ENCODE peak calls at places on chromosomes 7 and 10, in six cellular contexts. Q, F, N, M, Y and K are unnamed samples.

GRCh38 chr10:76231258-76231934 is 800.0 kb downstream of the LRMDA start:
- DNase-seq in Q (no peak), F (no peak), N (no peak), M (no peak), Y (no peak), K (no peak)

GRCh38 chr7:36487756-36488336 is 98.2 kb downstream of the ANLN start:
- DNase-seq in Q (peak; percentile 35), F (no peak), N (peak; percentile 27), M (no peak), Y (peak; percentile 59), K (no peak)

GRCh38 chr7:85025312-85025756 is 161.5 kb downstream of the SEMA3D start:
- DNase-seq in Q (no peak), F (peak; percentile 15), N (no peak), M (no peak), Y (no peak), K (no peak)

GRCh38 chr10:46555713-46556514 is 544 bp downstream of the GPRIN2 start:
- DNase-seq in Q (no peak), F (no peak), N (peak; percentile 17), M (no peak), Y (no peak), K (no peak)

GRCh38 chr10:79608505-79609375 is 2.0 kb upstream of the SFTPA1 start:
- DNase-seq in Q (peak; percentile 29), F (peak; percentile 26), N (peak; percentile 67), M (no peak), Y (peak; percentile 24), K (no peak)

GRCh38 chr7:37912756-37913155 is 3.9 kb downstream of the SFRP4 start:
- DNase-seq in Q (no peak), F (no peak), N (no peak), M (no peak), Y (no peak), K (no peak)

GRCh38 chr10:99609186-99609585 is 11.1 kb downstream of the SLC25A28 start:
- DNase-seq in Q (no peak), F (no peak), N (no peak), M (no peak), Y (no peak), K (no peak)

GRCh38 chr7:148540041-148540738 is 50.4 kb upstream of the C7orf33 start:
- DNase-seq in Q (no peak), F (no peak), N (no peak), M (peak; percentile 8), Y (peak; percentile 4), K (no peak)

GRCh38 chr7:94633025-94633341 is 22.9 kb downstream of the SGCE start:
- DNase-seq in Q (no peak), F (no peak), N (no peak), M (no peak), Y (no peak), K (no peak)

GRCh38 chr7:1461640-1462375 is 2.5 kb upstream of the MICALL2 start:
- DNase-seq in Q (no peak), F (no peak), N (no peak), M (no peak), Y (no peak), K (no peak)

GRCh38 chr10:23535381-23535780 is 96.5 kb downstream of the OTUD1 start:
- DNase-seq in Q (no peak), F (no peak), N (no peak), M (no peak), Y (no peak), K (no peak)

GRCh38 chr10:32189400-32190084 is 133.3 kb upstream of the KIF5B start:
- DNase-seq in Q (no peak), F (no peak), N (no peak), M (no peak), Y (peak; percentile 18), K (no peak)

GRCh38 chr10:132252412-132252811 is 55.3 kb downstream of the STK32C start:
- DNase-seq in Q (no peak), F (no peak), N (no peak), M (no peak), Y (no peak), K (no peak)

GRCh38 chr7:48337012-48337621 is 165.9 kb downstream of the ABCA13 start:
- DNase-seq in Q (no peak), F (no peak), N (peak; percentile 39), M (no peak), Y (no peak), K (no peak)

GRCh38 chr7:94431620-94432295 is 37.1 kb downstream of the COL1A2 start:
- DNase-seq in Q (no peak), F (no peak), N (no peak), M (no peak), Y (no peak), K (no peak)

GRCh38 chr10:121063744-121064143 is 212.6 kb downstream of the WDR11 start:
- DNase-seq in Q (no peak), F (no peak), N (no peak), M (no peak), Y (no peak), K (no peak)

GRCh38 chr7:111374027-111374426 is 188.3 kb downstream of the IMMP2L start:
- DNase-seq in Q (no peak), F (no peak), N (no peak), M (no peak), Y (no peak), K (no peak)

GRCh38 chr10:71094712-71095390 is 117.5 kb upstream of the UNC5B start:
- DNase-seq in Q (no peak), F (no peak), N (no peak), M (no peak), Y (no peak), K (no peak)

GRCh38 chr10:131568866-131569265 is 257.3 kb upstream of the TCERG1L start:
- DNase-seq in Q (no peak), F (no peak), N (no peak), M (no peak), Y (no peak), K (no peak)

GRCh38 chr10:30973737-30974136 is 57.9 kb downstream of the ZNF438 start:
- DNase-seq in Q (no peak), F (no peak), N (no peak), M (no peak), Y (no peak), K (no peak)

GRCh38 chr7:155971180-155971770 is 159.0 kb upstream of the SHH start:
- DNase-seq in Q (no peak), F (no peak), N (no peak), M (no peak), Y (no peak), K (no peak)

GRCh38 chr7:143395187-143396149 is 13.2 kb downstream of the EPHA1 start:
- DNase-seq in Q (no peak), F (no peak), N (no peak), M (no peak), Y (no peak), K (no peak)

GRCh38 chr7:50851891-50852290 is 69.2 kb upstream of the GRB10 start:
- DNase-seq in Q (no peak), F (no peak), N (no peak), M (no peak), Y (no peak), K (no peak)

GRCh38 chr10:17974505-17974904 is 22.8 kb downstream of the SLC39A12 start:
- DNase-seq in Q (no peak), F (no peak), N (no peak), M (no peak), Y (no peak), K (no peak)

GRCh38 chr10:3805227-3805790 is 20.3 kb upstream of the KLF6 start:
- DNase-seq in Q (peak; percentile 55), F (no peak), N (no peak), M (no peak), Y (peak; percentile 56), K (no peak)

GRCh38 chr10:110753462-110753861 is 109.3 kb downstream of the RBM20 start:
- DNase-seq in Q (no peak), F (no peak), N (no peak), M (no peak), Y (no peak), K (no peak)

GRCh38 chr10:110751845-110752244 is 107.7 kb downstream of the RBM20 start:
- DNase-seq in Q (no peak), F (peak; percentile 31), N (no peak), M (no peak), Y (no peak), K (no peak)

GRCh38 chr10:110755781-110756180 is 111.6 kb downstream of the RBM20 start:
- DNase-seq in Q (no peak), F (no peak), N (no peak), M (no peak), Y (no peak), K (no peak)

GRCh38 chr10:110756886-110757285 is 112.8 kb downstream of the RBM20 start:
- DNase-seq in Q (no peak), F (no peak), N (no peak), M (no peak), Y (no peak), K (no peak)

DNA sequence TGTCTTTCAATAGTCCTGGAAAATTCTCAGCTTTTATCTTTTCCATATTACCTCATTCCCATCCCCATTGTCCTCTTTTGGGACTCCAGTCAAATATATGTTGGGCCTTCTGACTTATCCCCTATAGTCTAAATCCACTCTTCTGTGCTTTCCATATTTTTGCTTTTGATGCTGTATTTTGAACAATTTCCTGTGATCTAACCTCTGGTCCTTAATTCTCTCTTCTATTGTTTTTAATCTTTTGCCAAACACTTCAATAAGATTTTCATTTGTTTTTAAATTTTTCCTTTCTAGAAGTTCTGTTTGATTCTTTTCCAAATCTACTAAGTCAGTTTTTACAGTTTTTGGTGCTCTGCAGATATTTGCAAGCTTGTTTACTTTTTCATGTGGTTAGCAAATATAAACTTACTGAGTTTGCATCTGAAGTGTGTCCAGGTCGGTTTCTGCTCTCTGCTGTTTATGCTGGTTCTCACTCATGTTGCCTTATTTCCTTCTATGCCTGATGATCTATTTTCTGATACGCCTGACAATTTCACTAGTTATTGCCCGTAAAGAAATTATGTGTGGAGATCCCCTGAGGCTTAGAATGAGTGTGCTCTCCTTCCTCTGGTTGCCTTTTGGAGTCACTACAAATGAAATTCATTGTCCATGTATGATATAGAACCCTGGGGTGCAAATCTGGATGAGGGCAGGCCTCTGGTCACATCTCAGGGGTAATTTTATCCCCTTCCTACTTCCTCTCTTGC is 110.4 kb downstream of the RBM20 start:
- DNase-seq in Q (no peak), F (peak; percentile 29), N (no peak), M (no peak), Y (no peak), K (no peak)
- H3K4me3 ChIP-seq in Q (no peak overlapping the region), F (no peak overlapping the region), N (no peak overlapping the region), M (no peak overlapping the region), Y (no peak overlapping the region), K (no peak overlapping the region)

GRCh38 chr7:418636-419280 is 100.9 kb downstream of the PDGFA start:
- DNase-seq in Q (no peak), F (no peak), N (no peak), M (no peak), Y (no peak), K (no peak)
- H3K36me3 ChIP-seq in Q (no peaks in the 10 kb centered on the region), F (no peaks in the 10 kb centered on the region), N (no peaks in the 10 kb centered on the region), M (no peaks in the 10 kb centered on the region), Y (no peaks in the 10 kb centered on the region), K (no peaks in the 10 kb centered on the region)

DNA sequence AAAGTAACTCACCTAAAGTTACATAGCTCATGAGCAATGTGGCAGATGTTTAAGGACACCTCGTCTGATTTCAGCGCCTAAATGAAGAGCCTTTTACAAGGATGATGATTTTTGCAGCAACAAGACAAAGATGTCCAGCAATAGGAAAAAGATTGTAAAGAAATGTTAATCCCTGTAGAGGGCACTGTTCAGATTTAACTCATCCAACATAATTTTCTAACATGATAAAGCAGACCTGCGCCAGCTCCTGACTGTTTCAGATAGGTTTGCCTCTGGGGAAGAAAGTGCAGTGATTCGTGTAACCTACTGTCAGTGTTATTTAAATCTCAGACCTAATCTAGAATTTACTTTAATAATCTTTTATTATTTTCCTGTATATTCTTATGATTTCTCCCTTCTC is 595.2 kb downstream of the AUTS2 start:
- DNase-seq in Q (no peak), F (no peak), N (peak; percentile 12), M (no peak), Y (no peak), K (no peak)
- TF ChIP-seq CTCF in Q (no peak), F (peak; percentile 22), N (peak; percentile 27), M (no peak), Y (no peak), K (peak; percentile 55)

GRCh38 chr7:108454317-108454673 is 1.9 kb downstream of the NRCAM start:
- DNase-seq in Q (no peak), F (no peak), N (no peak), M (no peak), Y (no peak), K (no peak)
- H3K4me3 ChIP-seq in Q (peak overlapping the region; percentile 53), F (peak overlapping the region; percentile 61), N (peak overlapping the region; percentile 70), M (no peak overlapping the region), Y (no peak overlapping the region), K (no peak overlapping the region)